ENCODE peak calls at places on chromosome 15, in four cellular contexts. B, T, K and U are unnamed samples.

GRCh38 chr15:65189102-65189740 is 4.1 kb upstream of the CLPX start:
- DNase-seq in B (peak; percentile 66), T (no peak), K (peak; percentile 80), U (no peak)

GRCh38 chr15:70266412-70267089 is 168.8 kb upstream of the TLE3 start:
- DNase-seq in B (no peak), T (no peak), K (peak; percentile 91), U (no peak)

GRCh38 chr15:79977431-79977940 is 6.5 kb upstream of the BCL2A1 start:
- DNase-seq in B (peak; percentile 50), T (no peak), K (no peak), U (peak; percentile 39)

GRCh38 chr15:83046558-83047127 is 20.4 kb downstream of the BTBD1 start:
- DNase-seq in B (no peak), T (no peak), K (peak; percentile 83), U (no peak)

GRCh38 chr15:23690450-23690852 is 3.3 kb upstream of the NDN start:
- DNase-seq in B (no peak), T (no peak), K (peak; percentile 93), U (no peak)

GRCh38 chr15:90650117-90650955 is 66.8 kb upstream of the BLM start:
- DNase-seq in B (no peak), T (no peak), K (peak; percentile 74), U (peak; percentile 53)

GRCh38 chr15:39301589-39301999 is 279.3 kb upstream of the THBS1 start:
- DNase-seq in B (no peak), T (no peak), K (peak; percentile 91), U (peak; percentile 7)

GRCh38 chr15:49627407-49627877 is 6.6 kb downstream of the DTWD1 start:
- DNase-seq in B (no peak), T (no peak), K (peak; percentile 71), U (peak; percentile 76)

GRCh38 chr15:100090411-100090810 is 251.4 kb downstream of the ADAMTS17 start:
- DNase-seq in B (no peak), T (no peak), K (no peak), U (no peak)

GRCh38 chr15:40358492-40359353 is 704 bp downstream of the DISP2 start:
- DNase-seq in B (peak; percentile 75), T (no peak), K (no peak), U (no peak)

GRCh38 chr15:83210619-83211018 is 3.0 kb upstream of the HDGFL3 start:
- DNase-seq in B (no peak), T (no peak), K (peak; percentile 31), U (no peak)

GRCh38 chr15:59294961-59295741 is 77.5 kb downstream of the MYO1E start:
- DNase-seq in B (no peak), T (no peak), K (peak; percentile 83), U (peak; percentile 88)

GRCh38 chr15:69225355-69226027 is 65.1 kb downstream of the GLCE start:
- DNase-seq in B (peak; percentile 9), T (no peak), K (peak; percentile 72), U (no peak)

GRCh38 chr15:25181290-25182097 is 226.7 kb downstream of the SNRPN start:
- DNase-seq in B (no peak), T (peak; percentile 79), K (no peak), U (no peak)

GRCh38 chr15:58420579-58421043 is 11.2 kb upstream of the LIPC start:
- DNase-seq in B (no peak), T (no peak), K (no peak), U (no peak)

GRCh38 chr15:77497108-77497737 is 76.5 kb downstream of the HMG20A start:
- DNase-seq in B (no peak), T (peak; percentile 94), K (peak; percentile 60), U (peak; percentile 66)

GRCh38 chr15:46854559-46854958 is 862.7 kb upstream of the SEMA6D start:
- DNase-seq in B (no peak), T (no peak), K (no peak), U (no peak)